ENCODE peak calls at places on chromosomes 11 and 22, in six cellular contexts. G, Z, L, K, F and W are unnamed samples.

GRCh38 chr11:61082931-61083531 is 19.3 kb upstream of the CD5 start:
- DNase-seq in G (no peak), Z (no peak), L (no peak), K (no peak), F (no peak), W (no peak)

GRCh38 chr22:25923952-25924351 is 182.0 kb downstream of the MYO18B start:
- DNase-seq in G (no peak), Z (no peak), L (no peak), K (no peak), F (no peak), W (no peak)

GRCh38 chr11:2581931-2582435 is 117.8 kb downstream of the KCNQ1OT1 start:
- DNase-seq in G (no peak), Z (no peak), L (peak; percentile 79), K (no peak), F (no peak), W (no peak)

GRCh38 chr22:19674129-19674928 is 40.0 kb upstream of the SEPTIN5 start:
- DNase-seq in G (no peak), Z (no peak), L (no peak), K (peak; percentile 60), F (no peak), W (no peak)

GRCh38 chr11:20093775-20094174 is 66.5 kb downstream of the DBX1 start:
- DNase-seq in G (no peak), Z (no peak), L (no peak), K (no peak), F (peak; percentile 73), W (no peak)

GRCh38 chr11:103552086-103552485 is 442.9 kb downstream of the DYNC2H1 start:
- DNase-seq in G (no peak), Z (no peak), L (no peak), K (no peak), F (no peak), W (no peak)

GRCh38 chr11:127345819-127346459 is 345.4 kb upstream of the KIRREL3 start:
- DNase-seq in G (no peak), Z (no peak), L (no peak), K (peak; percentile 28), F (peak; percentile 33), W (no peak)

GRCh38 chr11:93225642-93226041 is 27.9 kb upstream of the SLC36A4 start:
- DNase-seq in G (no peak), Z (no peak), L (no peak), K (peak; percentile 46), F (peak; percentile 16), W (no peak)

GRCh38 chr22:20305894-20306645 is 13.8 kb downstream of the DGCR6L start:
- DNase-seq in G (no peak), Z (no peak), L (peak; percentile 66), K (no peak), F (no peak), W (no peak)

GRCh38 chr11:47327025-47327424 is 25.5 kb downstream of the MYBPC3 start:
- DNase-seq in G (no peak), Z (no peak), L (no peak), K (no peak), F (no peak), W (no peak)

GRCh38 chr11:110776091-110776490 is 63.9 kb upstream of the ARHGAP20 start:
- DNase-seq in G (no peak), Z (no peak), L (no peak), K (peak; percentile 13), F (peak; percentile 15), W (no peak)

GRCh38 chr11:31850365-31850764 is 39.2 kb upstream of the PAX6 start:
- DNase-seq in G (no peak), Z (no peak), L (no peak), K (no peak), F (no peak), W (no peak)

GRCh38 chr11:46846510-46846830 is 390 bp upstream of the CKAP5 start:
- DNase-seq in G (no peak), Z (no peak), L (no peak), K (no peak), F (no peak), W (no peak)

GRCh38 chr11:118892515-118892914 is 8.8 kb downstream of the CXCR5 start:
- DNase-seq in G (no peak), Z (no peak), L (no peak), K (no peak), F (no peak), W (no peak)

GRCh38 chr22:45280583-45280972 is 4.2 kb upstream of the UPK3A start:
- DNase-seq in G (no peak), Z (no peak), L (no peak), K (no peak), F (no peak), W (no peak)

GRCh38 chr22:26592368-26593015 is 2.6 kb upstream of the TPST2 start:
- DNase-seq in G (no peak), Z (no peak), L (no peak), K (no peak), F (no peak), W (no peak)

GRCh38 chr11:70671083-70671482 is 272.8 kb downstream of the CTTN start:
- DNase-seq in G (no peak), Z (no peak), L (no peak), K (no peak), F (no peak), W (no peak)

GRCh38 chr11:107928046-107928766 is at the start of gene RAB39A:
- DNase-seq in G (peak; percentile 95), Z (peak; percentile 20), L (peak; percentile 96), K (peak; percentile 95), F (peak; percentile 79), W (peak; percentile 16)

GRCh38 chr11:107931206-107931605 is 3.0 kb downstream of the RAB39A start:
- DNase-seq in G (no peak), Z (no peak), L (no peak), K (no peak), F (no peak), W (no peak)

GRCh38 chr11:107929611-107930200 is 1.5 kb downstream of the RAB39A start:
- DNase-seq in G (no peak), Z (no peak), L (no peak), K (no peak), F (no peak), W (no peak)

GRCh38 chr11:107927559-107927958 is 689 bp upstream of the RAB39A start:
- DNase-seq in G (no peak), Z (no peak), L (no peak), K (no peak), F (no peak), W (no peak)

GRCh38 chr11:107928767-107929507 is 689 bp downstream of the RAB39A start:
- DNase-seq in G (no peak), Z (no peak), L (peak; percentile 56), K (no peak), F (no peak), W (no peak)
- H3K4me3 ChIP-seq in G (peak overlapping the region; percentile 89), Z (peak overlapping the region; percentile 24), L (peak overlapping the region; percentile 14), K (peak overlapping the region; percentile 61), F (no peak overlapping the region), W (peak overlapping the region; percentile 18)

DNA sequence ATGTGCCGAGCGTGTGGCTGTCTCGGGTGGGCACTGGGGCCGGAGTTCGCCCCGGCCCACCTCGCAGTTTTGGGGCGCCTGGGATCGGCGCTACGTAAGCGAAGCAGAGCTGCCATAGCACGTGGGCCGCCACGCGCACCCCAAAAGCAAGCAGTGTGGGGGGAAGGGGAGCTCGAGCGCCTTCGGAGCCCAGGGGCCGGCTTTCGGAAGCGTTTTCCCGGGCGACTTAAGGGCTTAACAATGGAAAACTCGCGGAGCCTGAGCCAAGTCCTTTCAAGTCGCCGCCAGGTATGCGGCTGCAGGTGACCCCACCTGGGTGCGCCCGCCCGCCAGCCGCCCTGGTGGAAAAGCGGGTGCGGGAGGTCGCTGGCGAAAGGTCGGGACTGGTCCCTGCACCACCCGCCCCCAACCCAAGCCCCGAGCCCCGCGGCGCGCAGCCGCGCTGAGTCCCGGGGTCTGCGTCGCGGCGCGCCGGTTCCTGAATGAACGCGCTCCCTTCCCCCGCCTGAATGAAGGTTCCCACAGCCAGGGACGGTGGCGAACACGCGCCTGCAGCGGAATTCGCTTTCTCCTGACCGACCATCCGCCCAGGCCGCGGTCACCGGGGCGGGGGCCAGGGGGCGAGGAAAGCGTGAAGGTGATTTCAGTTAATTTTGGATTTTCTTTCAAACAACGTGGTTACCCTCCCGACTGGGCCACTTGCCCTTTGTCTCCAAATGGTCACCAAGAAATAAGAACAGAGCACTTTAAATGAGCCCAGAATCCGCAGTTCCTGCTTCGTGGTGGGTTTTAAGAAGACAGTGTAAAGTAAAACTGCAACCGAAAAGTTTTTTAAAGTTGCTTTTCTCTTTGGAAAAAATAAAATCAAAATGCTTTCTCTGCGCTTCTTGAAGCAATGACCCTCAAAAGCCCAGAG is 2.7 kb upstream of the CCND1 start:
- DNase-seq in G (no peak), Z (no peak), L (peak; percentile 90), K (peak; percentile 73), F (peak; percentile 65), W (no peak)
- H3K27me3 ChIP-seq in G (no peaks in the 10 kb centered on the region), Z (peaks cover 38% of the 10 kb centered on the region), L (peaks cover 22% of the 10 kb centered on the region), K (peaks cover 55% of the 10 kb centered on the region), F (no peaks in the 10 kb centered on the region), W (no peaks in the 10 kb centered on the region)

GRCh38 chr11:22982903-22983302 is 122.6 kb upstream of the CCDC179 start:
- DNase-seq in G (no peak), Z (no peak), L (no peak), K (peak; percentile 0), F (no peak), W (no peak)
- TF ChIP-seq CTCF in G (no peak), Z (no peak), L (no peak), K (no peak), F (no peak), W (no peak)

DNA sequence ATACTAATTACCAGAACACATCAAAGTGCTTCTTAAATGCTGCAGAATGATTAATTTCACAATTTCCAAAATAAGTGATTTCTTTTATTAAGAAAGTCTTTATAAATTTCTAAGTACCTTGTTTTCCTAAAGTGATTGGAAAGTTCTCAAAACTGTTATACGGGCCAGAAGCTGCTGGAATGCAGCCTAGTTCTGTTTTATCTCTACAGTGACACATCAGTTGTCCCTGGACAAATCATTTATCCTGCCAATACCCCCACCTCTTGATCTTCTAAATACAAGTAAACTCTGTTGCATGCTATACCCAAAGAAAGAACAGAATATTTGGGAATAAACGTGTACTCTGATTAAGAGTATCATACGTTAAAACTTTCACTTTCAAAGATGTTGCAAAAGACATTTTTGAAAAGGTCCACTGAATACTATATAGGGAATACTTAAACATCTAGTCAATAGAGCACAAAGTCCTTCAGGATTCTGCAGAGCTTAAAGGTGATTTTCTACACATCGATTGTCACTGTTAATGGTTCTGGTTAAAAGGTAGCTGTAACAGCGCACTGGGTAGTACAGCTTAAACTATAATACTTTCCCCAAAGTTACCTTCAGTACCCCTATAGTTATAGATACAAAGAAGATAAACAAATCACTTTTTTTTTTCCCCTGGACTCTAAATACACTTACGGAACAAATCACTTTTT is 92.1 kb upstream of the APOA1 start:
- DNase-seq in G (no peak), Z (no peak), L (no peak), K (peak; percentile 34), F (peak; percentile 19), W (no peak)
- H3K4me3 ChIP-seq in G (no peak overlapping the region), Z (no peak overlapping the region), L (no peak overlapping the region), K (no peak overlapping the region), F (no peak overlapping the region), W (no peak overlapping the region)

GRCh38 chr11:44516688-44517301 is 48.7 kb upstream of the CD82 start:
- DNase-seq in G (no peak), Z (no peak), L (no peak), K (no peak), F (no peak), W (no peak)
- H3K27me3 ChIP-seq in G (no peaks in the 10 kb centered on the region), Z (no peaks in the 10 kb centered on the region), L (no peaks in the 10 kb centered on the region), K (no peaks in the 10 kb centered on the region), F (peaks cover 53% of the 10 kb centered on the region), W (peaks cover 13% of the 10 kb centered on the region)

DNA sequence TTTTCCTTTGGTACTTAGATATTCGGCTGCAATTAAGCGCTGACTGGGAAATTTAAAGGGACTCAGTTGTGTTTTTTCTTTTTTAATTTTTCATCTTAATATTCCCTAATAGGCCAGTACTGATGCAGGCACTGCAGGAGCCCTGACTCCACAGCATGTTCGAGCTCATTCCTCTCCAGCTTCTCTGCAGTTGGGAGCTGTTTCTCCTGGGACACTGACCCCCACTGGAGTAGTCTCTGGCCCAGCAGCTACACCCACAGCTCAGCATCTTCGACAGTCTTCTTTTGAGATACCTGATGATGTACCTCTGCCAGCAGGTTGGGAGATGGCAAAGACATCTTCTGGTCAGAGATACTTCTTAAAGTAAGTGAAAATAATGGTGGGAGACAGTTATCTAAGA is 3.8 kb downstream of the YAP1 start:
- DNase-seq in G (no peak), Z (no peak), L (no peak), K (no peak), F (peak; percentile 17), W (no peak)
- TF ChIP-seq CTCF in G (no peak), Z (no peak), L (no peak), K (no peak), F (no peak), W (no peak)